ENCODE peak calls at places on chromosomes 16 and 17, in six cellular contexts. A, R, Q, O, Y and V are unnamed samples.

GRCh38 chr16:46748775-46749705 is 896 bp upstream of the MYLK3 start:
- DNase-seq in O (no peak), Q (no peak), R (peak), Y (no peak), A (no peak), V (no peak)

GRCh38 chr16:61678182-61678581 is 358.1 kb downstream of the CDH8 start:
- DNase-seq in A (no peak), Q (no peak), Y (no peak), O (no peak), R (no peak), V (no peak)

GRCh38 chr16:82364690-82365089 is 194.7 kb upstream of the MPHOSPH6 start:
- DNase-seq in O (no peak), Q (no peak), Y (no peak), A (no peak), R (no peak), V (no peak)

GRCh38 chr16:68367034-68367433 is 56.2 kb downstream of the PRMT7 start:
- DNase-seq in R (no peak), A (no peak), O (peak), Y (no peak), Q (peak), V (peak)

GRCh38 chr16:88941051-88941932 is 35.7 kb downstream of the CBFA2T3 start:
- DNase-seq in Q (no peak), R (peak), O (no peak), A (peak), Y (peak), V (no peak)

GRCh38 chr17:80892900-80893603 is 98.6 kb upstream of the CHMP6 start:
- DNase-seq in O (peak), R (peak), Q (peak), Y (no peak), A (no peak), V (peak)

GRCh38 chr16:72536673-72537435 is 364.9 kb upstream of the PMFBP1 start:
- DNase-seq in Y (no peak), O (peak), A (no peak), R (no peak), Q (peak), V (peak)

GRCh38 chr16:68298907-68299515 is 11.7 kb downstream of the SLC7A6OS start:
- DNase-seq in R (peak), O (peak), Q (peak), A (no peak), Y (no peak), V (peak)

GRCh38 chr17:82054351-82055022 is 2.8 kb downstream of the GPS1 start:
- DNase-seq in A (no peak), Y (no peak), Q (no peak), O (no peak), R (peak), V (no peak)

GRCh38 chr17:63587770-63588169 is 12.9 kb upstream of the TACO1 start:
- DNase-seq in A (no peak), Q (no peak), R (no peak), O (peak), Y (no peak), V (no peak)

GRCh38 chr17:68580236-68580903 is 20.8 kb downstream of the FAM20A start:
- DNase-seq in R (peak), Y (no peak), O (peak), A (no peak), Q (peak), V (peak)

GRCh38 chr16:68512183-68512582 is 26.9 kb upstream of the ZFP90 start:
- DNase-seq in O (no peak), R (no peak), A (no peak), Q (no peak), Y (no peak), V (no peak)

GRCh38 chr17:73719588-73720071 is 75.4 kb upstream of the SDK2 start:
- DNase-seq in Q (no peak), R (no peak), Y (peak), A (no peak), O (no peak), V (peak)

GRCh38 chr17:30388321-30389179 is 9.8 kb downstream of the CPD start:
- DNase-seq in O (no peak), A (no peak), Y (peak), Q (no peak), R (no peak), V (no peak)

GRCh38 chr17:68587026-68587425 is 14.1 kb downstream of the FAM20A start:
- DNase-seq in A (no peak), R (no peak), Y (no peak), Q (no peak), O (no peak), V (no peak)

DNA sequence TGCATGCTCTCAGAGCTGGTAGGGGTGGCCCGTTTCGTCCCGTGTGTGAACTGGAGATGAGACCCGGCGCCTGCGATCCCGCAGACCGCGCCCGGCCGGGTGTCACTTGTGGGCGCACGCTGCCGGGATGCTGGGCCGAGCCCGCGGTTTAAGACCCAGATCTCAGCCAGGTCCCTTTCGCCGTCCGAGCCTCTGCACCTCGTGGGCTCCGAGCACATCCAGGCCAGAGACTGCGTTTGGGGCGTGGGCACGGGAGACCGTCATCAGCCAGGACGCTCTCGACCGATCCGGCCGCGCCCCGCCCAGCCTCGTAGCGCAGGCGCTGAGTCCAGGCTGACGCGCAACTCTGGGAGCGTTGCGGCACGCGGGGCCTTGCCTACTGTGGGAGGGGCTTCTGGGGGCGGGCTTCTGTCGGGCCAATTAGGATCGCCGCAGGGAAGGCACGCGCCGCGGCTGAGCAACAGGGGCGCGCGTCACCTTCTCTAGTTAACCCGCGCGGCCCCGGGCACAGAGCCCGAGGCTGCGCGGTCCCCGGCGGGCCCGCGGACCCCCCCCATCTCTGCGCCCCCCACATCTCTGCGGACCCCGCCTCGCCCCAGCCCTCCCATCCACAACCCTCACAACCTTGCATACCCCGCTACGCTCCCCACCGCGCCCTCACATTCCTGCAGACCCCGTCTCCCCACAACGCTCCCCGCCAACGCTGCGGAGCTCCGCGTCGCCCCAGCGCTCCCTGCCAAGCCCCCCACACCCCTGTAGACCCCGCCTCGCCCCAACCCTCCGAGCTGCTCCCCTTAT is 687 bp upstream of the CEMP1 start:
- DNase-seq in R (peak), Y (peak), A (peak), Q (peak), O (peak), V (peak)
- TF ChIP-seq CTCF in R (no peak), Y (no peak), A (no peak), Q (no peak), O (no peak), V (no peak)

GRCh38 chr16:87515475-87516330 is 22.9 kb upstream of the ZCCHC14 start:
- DNase-seq in Y (no peak), A (no peak), R (no peak), O (no peak), Q (peak), V (no peak)
- TF ChIP-seq CTCF in Y (no peak), A (no peak), R (no peak), O (no peak), Q (no peak), V (no peak)

DNA sequence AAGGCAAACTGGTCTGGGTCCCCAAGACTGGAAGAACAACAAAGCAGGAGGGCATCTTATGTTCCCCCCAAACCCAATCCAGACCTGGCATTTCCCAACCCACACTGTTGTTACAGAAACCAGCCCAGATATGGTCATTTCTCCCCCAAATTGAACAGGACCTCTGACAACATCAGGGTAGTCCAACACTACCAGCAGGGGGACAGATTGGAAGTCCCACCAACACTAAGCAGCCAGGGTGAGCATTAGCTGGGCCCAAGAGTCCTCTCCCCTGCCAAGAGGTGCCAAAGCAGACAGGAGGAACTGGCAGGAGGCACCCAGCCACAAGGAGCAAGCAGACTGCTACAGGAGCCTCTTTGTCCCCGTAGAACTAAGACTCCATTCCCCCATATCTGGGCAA is 29.3 kb upstream of the CNEP1R1 start:
- DNase-seq in A (no peak), Q (no peak), Y (no peak), R (no peak), O (no peak), V (no peak)
- TF ChIP-seq CTCF in A (no peak), Q (no peak), Y (no peak), R (no peak), O (no peak), V (no peak)

GRCh38 chr17:14211778-14212177 is 24.9 kb downstream of the CDRT15 start:
- DNase-seq in A (no peak), Q (peak), R (peak), Y (no peak), O (no peak), V (peak)
- TF ChIP-seq CTCF in A (no peak), Q (peak), R (peak), Y (no peak), O (peak), V (peak)

DNA sequence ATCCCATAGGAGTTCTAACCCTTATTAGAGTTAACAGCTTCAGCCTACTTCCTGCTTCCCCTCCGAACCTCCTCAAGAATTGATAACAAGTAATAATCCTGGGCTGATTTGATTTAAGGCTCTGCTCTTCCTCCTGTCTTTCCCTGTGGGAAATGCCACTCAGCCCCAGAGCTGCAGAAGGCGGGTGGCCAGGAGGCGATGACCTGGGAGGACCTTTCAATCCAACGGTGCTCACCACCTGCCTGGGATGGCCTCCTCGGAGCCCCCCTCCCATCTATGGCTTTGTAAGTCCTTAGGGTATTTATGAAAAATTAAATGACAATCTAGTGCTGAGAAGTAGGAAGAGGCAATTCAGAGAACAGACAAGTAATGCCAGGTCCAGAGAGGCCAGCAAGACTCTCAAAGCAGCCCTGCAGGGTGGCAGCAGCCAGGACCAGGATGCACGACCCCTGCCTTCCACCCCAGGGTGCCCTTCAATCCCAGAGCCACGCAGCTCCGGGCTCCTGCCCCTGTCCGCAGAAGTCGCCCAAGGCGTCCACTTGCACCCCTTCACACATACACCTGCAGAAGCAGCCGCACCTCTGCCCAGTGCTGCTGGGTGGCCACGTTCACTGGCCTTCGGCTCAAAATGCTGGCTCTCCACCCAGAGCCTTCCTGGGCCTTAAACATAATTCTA is 34.3 kb downstream of the ABR start:
- DNase-seq in Q (no peak), A (no peak), Y (no peak), R (no peak), O (no peak), V (no peak)
- TF ChIP-seq CTCF in Q (no peak), A (no peak), Y (no peak), R (no peak), O (no peak), V (no peak)

GRCh38 chr16:74469946-74470478 is 48.7 kb upstream of the CLEC18B start:
- DNase-seq in A (no peak), R (no peak), Y (no peak), O (no peak), Q (no peak), V (no peak)

GRCh38 chr16:74472010-74472409 is 50.7 kb upstream of the CLEC18B start:
- DNase-seq in A (no peak), Q (no peak), O (no peak), R (no peak), Y (no peak), V (no peak)

GRCh38 chr16:74466872-74467271 is 45.6 kb upstream of the CLEC18B start:
- DNase-seq in O (no peak), A (no peak), Y (no peak), R (no peak), Q (no peak), V (no peak)

GRCh38 chr16:74465851-74466685 is 44.8 kb upstream of the CLEC18B start:
- DNase-seq in Q (no peak), R (no peak), Y (no peak), O (no peak), A (no peak), V (no peak)

DNA sequence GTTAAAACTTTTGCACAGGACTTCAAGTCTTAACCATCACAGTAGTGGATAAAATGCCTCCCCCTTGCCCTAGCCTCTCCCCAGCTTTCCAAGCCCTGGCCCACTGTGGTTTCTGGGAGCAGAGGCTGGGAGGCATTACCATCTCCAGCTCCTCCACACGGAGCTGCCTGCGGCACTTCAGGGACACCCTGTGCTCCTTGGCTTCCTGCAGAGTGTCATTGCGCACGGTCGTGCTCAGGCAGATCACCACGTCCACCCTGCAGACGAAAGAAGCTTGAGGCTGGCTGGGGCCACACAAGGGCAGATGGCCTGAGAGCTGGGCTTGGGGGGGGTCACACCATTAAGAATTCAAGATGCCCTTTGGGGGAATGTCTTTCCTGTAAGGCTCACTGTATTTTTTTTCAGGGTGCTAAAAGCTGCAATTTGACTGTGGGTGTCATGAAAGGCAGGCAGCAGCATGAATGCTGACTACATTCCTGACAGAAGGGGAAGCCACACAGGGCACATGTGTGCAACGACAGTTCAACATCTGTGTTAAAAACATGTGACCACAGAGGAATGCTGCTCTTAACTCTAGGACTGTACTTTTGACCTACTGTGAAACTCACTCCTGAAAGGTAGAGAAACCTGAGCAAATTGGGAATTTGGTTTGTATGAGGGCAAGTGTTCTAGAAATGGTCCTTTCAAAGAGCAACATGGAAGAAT is 47.7 kb upstream of the CLEC18B start:
- DNase-seq in R (no peak), O (no peak), A (no peak), Y (peak), Q (peak), V (no peak)
- TF ChIP-seq CTCF in R (no peak), O (no peak), A (no peak), Y (no peak), Q (peak), V (no peak)

GRCh38 chr17:34980681-34981537 is 597 bp downstream of the LIG3 start:
- DNase-seq in Q (peak), R (peak), Y (peak), A (peak), O (peak), V (peak)
- TF ChIP-seq CTCF in Q (peak), R (peak), Y (no peak), A (peak), O (peak), V (peak)

GRCh38 chr16:26765087-26765486 is 301.6 kb upstream of the C16orf82 start:
- DNase-seq in R (no peak), O (peak), Y (peak), Q (peak), A (no peak), V (no peak)
- TF ChIP-seq CTCF in R (peak), O (peak), Y (peak), Q (peak), A (peak), V (peak)

GRCh38 chr17:7225711-7226331 is 6.1 kb downstream of the ACADVL start:
- DNase-seq in R (peak), Y (no peak), A (no peak), O (no peak), Q (no peak), V (no peak)

GRCh38 chr17:7226721-7227710 is 7.3 kb downstream of the ACADVL start:
- DNase-seq in R (peak), Y (no peak), A (no peak), Q (no peak), O (no peak), V (no peak)

GRCh38 chr17:7232114-7232513 is 2.2 kb downstream of the DVL2 start:
- DNase-seq in Q (no peak), O (no peak), A (no peak), R (no peak), Y (no peak), V (no peak)

GRCh38 chr17:7229504-7229903 is 4.8 kb downstream of the DVL2 start:
- DNase-seq in R (peak), A (no peak), Y (no peak), O (no peak), Q (no peak), V (no peak)

GRCh38 chr17:7228920-7229319 is 5.4 kb downstream of the DVL2 start:
- DNase-seq in Q (no peak), R (no peak), Y (no peak), A (no peak), O (no peak), V (no peak)
- TF ChIP-seq CTCF in Q (no peak), R (no peak), Y (no peak), A (no peak), O (no peak), V (no peak)